ENCODE peak calls at places on chromosomes 12 and 14, in five cellular contexts. S is stimulated activated CD8-positive, alpha-beta memory T cell treated with anti-CD3 and anti-CD28 coated beads, Interleukin-15, amount 100 ng/mL, for 1 hour; I is NCI-H2081; E is PC-3; P is iPS-NIHi11. G is an unnamed sample.

GRCh38 chr12:12722351-12723146 is 5.4 kb downstream of the CDKN1B start:
- DNase-seq in S (no peak), P (no peak), I (no peak), E (peak; percentile 36), G (peak; percentile 52)

GRCh38 chr14:72961579-72962335 is 35.5 kb downstream of the DCAF4 start:
- DNase-seq in P (no peak), S (no peak), I (no peak), E (peak; percentile 97), G (no peak)

GRCh38 chr12:130438243-130438620 is 100.5 kb downstream of the PIWIL1 start:
- DNase-seq in I (no peak), E (no peak), S (no peak), P (no peak), G (no peak)

GRCh38 chr12:14893471-14894250 is 8.0 kb upstream of the MGP start:
- DNase-seq in S (no peak), I (no peak), E (no peak), P (no peak), G (no peak)

GRCh38 chr12:3753549-3754284 is 808 bp upstream of the CRACR2A start:
- DNase-seq in E (no peak), S (no peak), I (no peak), P (no peak), G (peak; percentile 21)

GRCh38 chr12:3097186-3097804 is 20.1 kb downstream of the TSPAN9 start:
- DNase-seq in I (no peak), P (no peak), S (no peak), E (no peak), G (peak; percentile 16)

GRCh38 chr14:105087963-105088811 is 23.0 kb upstream of the GPR132 start:
- DNase-seq in P (peak; percentile 59), E (peak; percentile 72), S (no peak), I (no peak), G (no peak)

GRCh38 chr12:14995583-14996425 is 23.0 kb downstream of the PDE6H start:
- DNase-seq in P (peak; percentile 23), I (peak; percentile 36), S (no peak), E (peak; percentile 54), G (peak; percentile 77)

GRCh38 chr12:52082988-52083637 is 3.6 kb downstream of the SMIM41 start:
- DNase-seq in I (peak; percentile 53), P (peak; percentile 93), S (peak; percentile 46), E (peak; percentile 65), G (peak; percentile 65)

GRCh38 chr14:32531942-32532341 is 202.8 kb downstream of the AKAP6 start:
- DNase-seq in E (no peak), P (no peak), I (no peak), S (no peak), G (no peak)

GRCh38 chr12:20757-21156 is 45.8 kb upstream of the IQSEC3 start:
- DNase-seq in E (peak; percentile 0), S (no peak), I (no peak), P (no peak), G (no peak)

GRCh38 chr12:122836027-122836921 is 1.0 kb downstream of the HIP1R start:
- DNase-seq in I (no peak), E (peak; percentile 70), S (peak; percentile 18), P (no peak), G (peak; percentile 79)

GRCh38 chr12:109130755-109131521 is 14.6 kb downstream of the ACACB start:
- DNase-seq in S (no peak), I (no peak), E (no peak), P (peak; percentile 51), G (no peak)

GRCh38 chr12:57085999-57086950 is 2.6 kb upstream of the NAB2 start:
- DNase-seq in E (peak; percentile 39), S (no peak), I (peak; percentile 29), P (peak; percentile 72), G (peak; percentile 76)

GRCh38 chr12:85653731-85654455 is 182.3 kb downstream of the RASSF9 start:
- DNase-seq in I (no peak), E (no peak), S (no peak), P (no peak), G (no peak)

GRCh38 chr14:79986251-79986650 is 225.1 kb downstream of the DIO2 start:
- DNase-seq in P (no peak), E (no peak), S (no peak), I (no peak), G (no peak)

GRCh38 chr12:72282721-72283120 is 10.6 kb downstream of the TRHDE start:
- DNase-seq in I (no peak), P (no peak), S (no peak), E (peak; percentile 66), G (no peak)

GRCh38 chr12:3930216-3930615 is 57.0 kb upstream of the PARP11 start:
- DNase-seq in S (no peak), I (no peak), E (no peak), P (no peak), G (no peak)

GRCh38 chr12:109988274-109988673 is 7.9 kb downstream of the GIT2 start:
- DNase-seq in P (no peak), I (no peak), E (no peak), S (no peak), G (no peak)

GRCh38 chr12:68373836-68374314 is 41.7 kb upstream of the MDM1 start:
- DNase-seq in I (no peak), E (no peak), P (no peak), S (no peak), G (peak; percentile 60)

GRCh38 chr12:108820700-108821406 is 36.5 kb downstream of the SSH1 start:
- DNase-seq in I (no peak), S (no peak), P (no peak), E (no peak), G (no peak)

GRCh38 chr14:64098120-64098519 is 196.1 kb downstream of the ESR2 start:
- DNase-seq in P (no peak), I (no peak), S (no peak), E (peak; percentile 6), G (no peak)

GRCh38 chr14:88422919-88423318 is 37.5 kb downstream of the SPATA7 start:
- DNase-seq in E (peak; percentile 79), S (no peak), I (no peak), P (no peak), G (no peak)

GRCh38 chr12:116601524-116601923 is 42.3 kb downstream of the MAP1LC3B2 start:
- DNase-seq in S (no peak), P (no peak), E (peak; percentile 54), I (no peak), G (no peak)

GRCh38 chr14:96267336-96267735 is 11.3 kb downstream of the BDKRB1 start:
- DNase-seq in P (no peak), I (no peak), E (no peak), S (no peak), G (no peak)

GRCh38 chr12:47080725-47081502 is 1.2 kb upstream of the AMIGO2 start:
- DNase-seq in S (no peak), P (peak; percentile 24), E (peak; percentile 75), I (no peak), G (no peak)

GRCh38 chr14:68653754-68654153 is 139.1 kb downstream of the ZFP36L1 start:
- DNase-seq in E (no peak), I (no peak), P (no peak), S (no peak), G (no peak)

GRCh38 chr12:123063535-123063934 is 83.1 kb downstream of the ARL6IP4 start:
- DNase-seq in E (peak; percentile 14), P (peak; percentile 78), I (no peak), S (no peak), G (peak; percentile 39)

GRCh38 chr12:110733089-110733715 is 9.5 kb downstream of the PPP1CC start:
- DNase-seq in I (no peak), P (no peak), S (no peak), E (no peak), G (no peak)

GRCh38 chr12:16605666-16606116 is 271 bp downstream of the LMO3 start:
- DNase-seq in E (peak; percentile 12), S (no peak), P (no peak), I (peak; percentile 81), G (peak; percentile 18)

GRCh38 chr12:5138845-5139244 is 95.2 kb downstream of the KCNA5 start:
- DNase-seq in S (no peak), E (no peak), I (no peak), P (no peak), G (no peak)

GRCh38 chr12:44875417-44875953 is 630 bp downstream of the NELL2 start:
- DNase-seq in P (peak; percentile 52), I (peak; percentile 24), E (no peak), S (no peak), G (no peak)